ENCODE peak calls at places on chromosomes 13 and 19, in seven cellular contexts. W, B, Z, Q, M, D and F are unnamed samples.

GRCh38 chr19:29315566-29315965 is 102.6 kb upstream of the UQCRFS1 start:
- DNase-seq in W (no peak), D (no peak), B (no peak), M (no peak), Q (no peak), Z (no peak), F (no peak)

GRCh38 chr13:24618219-24618955 is 61.8 kb upstream of the ATP12A start:
- DNase-seq in W (no peak), D (no peak), Z (no peak), M (no peak), B (no peak), Q (no peak), F (no peak)

GRCh38 chr13:104534847-104535246 is 1468.6 kb upstream of the SLC10A2 start:
- DNase-seq in W (no peak), M (no peak), D (peak), Q (no peak), Z (no peak), B (no peak), F (no peak)

GRCh38 chr19:4866595-4867424 is 657 bp downstream of the PLIN3 start:
- DNase-seq in Q (peak), D (peak), M (no peak), W (peak), B (peak), Z (peak), F (no peak)

GRCh38 chr13:35179494-35179893 is 237.4 kb downstream of the NBEA start:
- DNase-seq in Z (peak), M (no peak), Q (no peak), B (no peak), W (no peak), D (no peak), F (peak)

GRCh38 chr13:90867336-90867683 is 480.2 kb upstream of the MIR17HG start:
- DNase-seq in W (peak), B (peak), D (peak), Q (peak), Z (peak), M (no peak), F (peak)

GRCh38 chr13:78608705-78609463 is 5.5 kb upstream of the POU4F1 start:
- DNase-seq in Q (peak), B (peak), Z (no peak), D (no peak), M (no peak), W (peak), F (peak)

GRCh38 chr19:49590971-49591730 is at the start of gene PRR12:
- DNase-seq in D (peak), Q (peak), M (no peak), B (peak), Z (peak), W (peak), F (no peak)

GRCh38 chr13:101747039-101747438 is 294.6 kb downstream of the ITGBL1 start:
- DNase-seq in Q (no peak), B (no peak), D (no peak), M (no peak), Z (no peak), W (no peak), F (no peak)

GRCh38 chr19:34722353-34722752 is 11.7 kb upstream of the ZNF181 start:
- DNase-seq in M (no peak), D (no peak), B (no peak), Q (no peak), W (no peak), Z (no peak), F (no peak)

GRCh38 chr19:11964496-11964857 is 363 bp upstream of the ZNF763 start:
- DNase-seq in D (no peak), Z (no peak), M (no peak), B (no peak), W (no peak), Q (peak), F (no peak)

GRCh38 chr13:27797228-27797624 is 4.9 kb downstream of the GSX1 start:
- DNase-seq in W (no peak), Q (no peak), D (no peak), M (no peak), B (peak), Z (peak), F (peak)

GRCh38 chr19:45391346-45391745 is 13.5 kb downstream of the PPP1R13L start:
- DNase-seq in W (peak), Q (peak), Z (peak), M (no peak), D (no peak), B (no peak), F (peak)

GRCh38 chr13:95304446-95304845 is 3.2 kb upstream of the ABCC4 start:
- DNase-seq in B (no peak), D (no peak), W (no peak), Z (no peak), Q (no peak), M (no peak), F (no peak)

GRCh38 chr13:82571653-82572052 is 1310.6 kb downstream of the SLITRK1 start:
- DNase-seq in M (no peak), Z (no peak), D (no peak), W (no peak), B (no peak), Q (no peak), F (no peak)

GRCh38 chr19:3687774-3688706 is 12.2 kb downstream of the PIP5K1C start:
- DNase-seq in Q (no peak), Z (peak), W (peak), B (no peak), D (peak), M (no peak), F (no peak)

GRCh38 chr13:99199541-99200432 is 867 bp upstream of the UBAC2 start:
- DNase-seq in D (peak), Z (peak), Q (no peak), W (no peak), B (peak), M (no peak), F (peak)

GRCh38 chr13:50969691-50970090 is 60.1 kb downstream of the RNASEH2B start:
- DNase-seq in Q (no peak), W (no peak), M (no peak), B (peak), D (no peak), Z (peak), F (no peak)

GRCh38 chr13:93227280-93227905 is 786 bp downstream of the GPC6 start:
- DNase-seq in B (peak), M (no peak), D (no peak), W (peak), Q (peak), Z (peak), F (peak)

GRCh38 chr13:78121459-78122348 is 203.1 kb upstream of the EDNRB start:
- DNase-seq in Z (peak), B (peak), M (no peak), D (peak), Q (peak), W (peak), F (peak)

GRCh38 chr13:100610399-100611347 is 22.1 kb upstream of the GGACT start:
- DNase-seq in M (no peak), D (no peak), Q (no peak), B (no peak), Z (no peak), W (no peak), F (no peak)

GRCh38 chr13:90565985-90566713 is 781.3 kb upstream of the MIR17HG start:
- DNase-seq in B (no peak), D (no peak), Q (no peak), Z (no peak), M (no peak), W (no peak), F (no peak)

GRCh38 chr13:30224732-30225131 is 82.6 kb downstream of the KATNAL1 start:
- DNase-seq in Q (no peak), D (no peak), Z (peak), M (no peak), B (no peak), W (no peak), F (peak)

GRCh38 chr19:39351537-39352037 is 9.4 kb downstream of the SAMD4B start:
- DNase-seq in D (no peak), Q (no peak), M (no peak), B (peak), W (no peak), Z (peak), F (peak)

GRCh38 chr13:32113564-32113963 is 82.0 kb downstream of the FRY start:
- DNase-seq in Q (no peak), Z (no peak), B (no peak), M (no peak), D (no peak), W (no peak), F (no peak)

GRCh38 chr19:13366529-13367143 is 139.6 kb downstream of the CACNA1A start:
- DNase-seq in B (peak), W (no peak), Z (peak), M (no peak), Q (peak), D (no peak), F (peak)

GRCh38 chr13:24022568-24022967 is 125.3 kb upstream of the C1QTNF9B start:
- DNase-seq in Q (no peak), W (no peak), Z (peak), B (no peak), D (no peak), M (no peak), F (no peak)

GRCh38 chr19:56299688-56300087 is 15.0 kb downstream of the ZSCAN5A start:
- DNase-seq in Z (no peak), B (no peak), Q (no peak), M (no peak), W (no peak), D (no peak), F (no peak)

GRCh38 chr19:45179063-45179847 is 671 bp downstream of the BLOC1S3 start:
- DNase-seq in M (no peak), B (no peak), W (peak), D (no peak), Z (peak), Q (peak), F (peak)

GRCh38 chr19:54959840-54960239 is 6.3 kb upstream of the NLRP2 start:
- DNase-seq in Q (no peak), D (no peak), Z (no peak), M (no peak), W (no peak), B (no peak), F (no peak)

GRCh38 chr19:14467391-14467790 is 7.8 kb downstream of the PTGER1 start:
- DNase-seq in B (no peak), D (no peak), Q (no peak), M (no peak), W (peak), Z (no peak), F (no peak)

GRCh38 chr19:1451916-1452801 is 2.2 kb downstream of the APC2 start:
- DNase-seq in B (no peak), M (no peak), W (no peak), Z (no peak), Q (peak), D (no peak), F (no peak)

GRCh38 chr19:1449467-1450442 is at the start of gene APC2:
- DNase-seq in W (no peak), B (peak), Q (peak), D (no peak), M (no peak), Z (peak), F (peak)

GRCh38 chr19:1453525-1454371 is 3.8 kb downstream of the APC2 start:
- DNase-seq in Q (peak), Z (no peak), B (no peak), W (peak), M (no peak), D (no peak), F (peak)

GRCh38 chr19:1452802-1453524 is 3.0 kb downstream of the APC2 start:
- DNase-seq in B (no peak), D (no peak), Q (no peak), Z (no peak), W (peak), M (no peak), F (no peak)

DNA sequence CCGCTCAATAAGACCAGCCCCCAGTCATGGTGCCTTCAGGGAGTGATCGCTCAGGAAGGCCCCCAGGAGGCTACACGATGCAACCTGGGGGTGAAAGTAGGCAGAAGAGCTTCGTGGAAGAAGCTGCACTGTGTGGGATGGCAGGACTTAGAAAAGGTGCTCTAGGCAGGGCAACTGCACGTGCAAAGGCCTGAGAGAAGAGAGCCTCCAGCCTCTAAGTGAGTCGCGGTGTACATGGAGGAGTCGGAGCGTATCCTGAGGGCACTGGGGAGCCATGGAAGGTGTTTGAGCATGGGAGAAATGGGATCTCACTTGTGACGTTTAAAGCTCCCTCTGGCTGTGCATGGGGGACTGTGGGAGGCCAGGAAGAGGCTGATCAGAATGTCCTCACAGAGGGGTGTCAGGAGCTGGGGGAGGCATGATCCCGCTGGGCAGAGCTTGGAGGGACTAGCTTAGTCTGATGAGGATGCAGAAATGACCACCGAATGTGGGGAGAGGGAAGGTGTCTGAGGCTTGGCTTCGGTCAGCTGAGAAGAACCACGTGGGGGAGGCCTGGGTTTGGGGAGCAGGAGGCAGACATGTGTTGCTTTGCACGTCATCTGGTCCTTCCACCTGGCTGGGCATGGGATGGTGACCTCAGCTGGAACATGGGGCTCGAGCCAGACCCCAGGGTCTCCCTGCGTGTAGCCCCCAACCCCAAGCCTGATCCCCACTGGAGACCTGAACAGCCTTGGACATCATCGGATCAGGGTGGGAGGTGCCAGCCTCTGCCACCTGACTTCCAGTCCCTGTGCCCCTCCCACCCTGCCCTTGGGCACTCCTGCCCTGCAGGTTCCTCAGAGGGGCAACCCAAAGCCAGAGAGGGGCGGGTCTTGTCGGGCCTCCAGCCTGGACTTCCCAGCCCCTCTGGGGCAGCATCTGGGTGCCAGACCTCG is 1.1 kb downstream of the APC2 start:
- DNase-seq in B (no peak), M (no peak), Z (no peak), W (no peak), D (no peak), Q (peak), F (no peak)
- H3K4me3 ChIP-seq in B (no peak), M (no peak), Z (no peak), W (no peak), D (no peak), Q (peak), F (no peak)

GRCh38 chr13:43360196-43360595 is 336.8 kb downstream of the DNAJC15 start:
- DNase-seq in B (no peak), W (no peak), Q (no peak), Z (no peak), D (no peak), M (no peak), F (no peak)
- TF ChIP-seq CTCF in B (no peak), W (no peak), Q (no peak), Z (no peak), D (no peak), M (no peak), F (no peak)

GRCh38 chr13:94232161-94232560 is 247.3 kb downstream of the DCT start:
- DNase-seq in W (no peak), M (no peak), D (no peak), Q (no peak), Z (no peak), B (no peak), F (no peak)

GRCh38 chr13:94232956-94233355 is 246.5 kb downstream of the DCT start:
- DNase-seq in Z (peak), Q (no peak), B (peak), M (no peak), W (no peak), D (no peak), F (no peak)

GRCh38 chr13:94233401-94233800 is 246.1 kb downstream of the DCT start:
- DNase-seq in Z (peak), D (no peak), M (peak), Q (no peak), B (peak), W (no peak), F (peak)

GRCh38 chr13:94234766-94235165 is 244.7 kb downstream of the DCT start:
- DNase-seq in D (no peak), B (no peak), M (no peak), W (no peak), Q (no peak), Z (no peak), F (no peak)

GRCh38 chr13:94233831-94234230 is 245.7 kb downstream of the DCT start:
- DNase-seq in M (no peak), B (no peak), Z (peak), Q (no peak), D (no peak), W (no peak), F (no peak)
- H3K4me3 ChIP-seq in M (no peak), B (no peak), Z (no peak), Q (no peak), D (no peak), W (no peak), F (no peak)

DNA sequence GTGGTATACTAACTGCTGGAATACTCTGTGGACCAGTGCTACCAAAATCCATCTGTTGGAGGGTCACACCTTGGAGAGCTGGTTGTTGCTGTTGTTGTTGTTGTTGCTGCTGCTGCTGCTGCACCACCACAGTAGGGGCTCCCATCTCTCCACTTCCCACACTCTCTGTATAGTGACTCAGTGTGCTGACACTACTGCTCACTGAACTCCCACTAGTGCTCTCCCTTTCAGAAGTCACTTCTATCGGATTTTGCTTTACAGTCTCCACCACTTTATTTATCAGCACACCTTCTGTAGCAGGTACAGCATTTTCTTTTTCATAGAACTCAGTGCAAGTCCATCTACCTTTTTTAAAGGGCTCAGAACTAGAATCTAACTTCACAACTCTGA is 1.7 kb downstream of the TSC22D1 start:
- DNase-seq in Q (no peak), D (no peak), B (no peak), W (no peak), Z (peak), M (no peak), F (peak)
- TF ChIP-seq CTCF in Q (peak), D (no peak), B (peak), W (no peak), Z (no peak), M (no peak), F (no peak)

DNA sequence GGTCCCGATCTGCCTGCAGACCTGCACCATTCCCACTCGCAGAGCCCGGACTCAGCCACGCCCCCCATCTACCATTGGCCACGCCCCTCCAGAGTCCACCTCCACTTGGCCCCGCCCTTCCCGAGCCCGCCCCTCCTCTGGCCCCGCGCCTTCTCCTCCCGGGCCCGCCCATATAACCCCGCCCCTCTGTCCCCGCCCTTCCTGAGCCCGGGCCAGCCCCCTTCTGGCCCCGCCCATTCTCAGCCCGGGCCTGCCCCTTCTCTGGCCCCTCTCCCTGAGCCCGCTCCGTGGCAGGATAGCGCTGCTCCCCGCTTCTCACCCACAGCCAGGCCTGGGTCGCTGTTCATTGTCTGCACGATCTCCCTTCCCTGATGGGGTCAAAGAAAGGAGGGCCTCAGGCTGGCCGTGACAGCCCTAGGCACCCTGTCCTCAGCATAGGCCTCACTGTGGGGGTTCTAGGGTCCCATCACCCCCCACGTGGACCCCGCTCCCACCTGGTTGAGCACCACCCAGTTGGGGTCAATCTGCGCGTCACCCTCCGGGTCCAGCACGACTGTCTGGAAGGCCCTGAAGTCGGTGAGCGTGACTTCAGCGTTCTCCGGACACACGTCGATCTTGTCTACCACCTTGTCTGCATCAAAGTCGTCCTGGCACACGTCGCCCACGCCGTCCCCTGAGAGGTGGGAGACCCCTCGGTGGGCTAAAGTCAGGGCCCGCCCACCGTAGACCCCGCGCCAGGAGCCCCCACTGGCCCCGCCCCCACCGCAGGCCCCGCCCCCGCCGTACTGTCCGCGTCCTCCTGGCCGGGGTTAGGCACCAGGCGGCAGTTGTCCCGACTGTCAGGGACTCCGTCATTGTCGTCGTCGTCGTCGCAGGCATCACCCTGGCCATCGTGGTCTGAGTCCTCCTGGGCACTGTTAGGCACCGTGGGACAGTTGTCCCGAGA is 5.7 kb downstream of the COMP start:
- DNase-seq in M (no peak), B (peak), Z (peak), D (peak), W (peak), Q (peak), F (peak)
- H3K4me3 ChIP-seq in M (no peak), B (no peak), Z (no peak), D (peak), W (peak), Q (peak), F (no peak)

GRCh38 chr13:113629814-113630213 is 28.2 kb downstream of the ATP4B start:
- DNase-seq in B (no peak), W (peak), Q (no peak), M (no peak), D (no peak), Z (no peak), F (no peak)
- TF ChIP-seq CTCF in B (no peak), W (no peak), Q (no peak), M (no peak), D (no peak), Z (no peak), F (no peak)